ENCODE peak calls at places on chromosome 10, in six cellular contexts. S is LoVo, U is RPMI8226, P is left ventricle myocardium superior, Q is IMR-90, N is dorsolateral prefrontal cortex. E is an unnamed sample.

GRCh38 chr10:115171392-115171960 is 78.3 kb downstream of the ATRNL1 start:
- DNase-seq in Q (no peak), U (no peak), P (no peak), N (no peak), S (peak), E (peak)

GRCh38 chr10:122648599-122649428 is 50.8 kb downstream of the C10orf120 start:
- DNase-seq in P (peak), U (peak), Q (peak), S (peak), N (peak), E (peak)

GRCh38 chr10:71436268-71436922 is 39.7 kb downstream of the CDH23 start:
- DNase-seq in P (no peak), N (no peak), Q (no peak), S (no peak), U (no peak), E (no peak)

GRCh38 chr10:69630651-69631400 is 779 bp downstream of the FAM241B start:
- DNase-seq in P (no peak), Q (no peak), U (no peak), N (peak), S (no peak), E (no peak)

GRCh38 chr10:74047871-74048270 is 50.0 kb downstream of the VCL start:
- DNase-seq in Q (peak), N (no peak), S (no peak), U (no peak), P (no peak), E (no peak)

GRCh38 chr10:123331438-123331837 is 177.2 kb downstream of the BUB3 start:
- DNase-seq in Q (peak), U (no peak), S (no peak), P (no peak), N (no peak), E (no peak)

GRCh38 chr10:79483948-79484347 is 28.4 kb upstream of the EIF5AL1 start:
- DNase-seq in N (no peak), S (no peak), Q (peak), U (no peak), P (peak), E (no peak)

GRCh38 chr10:63866747-63867140 is 345.5 kb downstream of the REEP3 start:
- DNase-seq in S (peak), N (no peak), U (peak), P (no peak), Q (no peak), E (peak)

GRCh38 chr10:7243873-7244272 is 167.0 kb downstream of the SFMBT2 start:
- DNase-seq in Q (no peak), S (no peak), U (peak), P (no peak), N (no peak), E (no peak)

GRCh38 chr10:14617850-14618249 is 156.8 kb downstream of the FAM107B start:
- DNase-seq in U (no peak), S (no peak), N (no peak), Q (peak), P (no peak), E (no peak)

GRCh38 chr10:101222683-101223273 is 6.5 kb downstream of the LBX1 start:
- DNase-seq in N (no peak), U (no peak), Q (no peak), S (no peak), P (peak), E (no peak)

GRCh38 chr10:21600804-21601512 is 66.9 kb downstream of the MLLT10 start:
- DNase-seq in U (no peak), Q (no peak), S (no peak), P (no peak), N (no peak), E (no peak)

GRCh38 chr10:21421016-21421415 is 104.5 kb downstream of the SKIDA1 start:
- DNase-seq in Q (no peak), S (no peak), N (no peak), U (no peak), P (no peak), E (no peak)

GRCh38 chr10:106114656-106115186 is 1049.8 kb downstream of the SORCS1 start:
- DNase-seq in P (no peak), S (no peak), N (no peak), Q (no peak), U (no peak), E (no peak)

GRCh38 chr10:103525901-103526300 is 32.4 kb downstream of the NEURL1 start:
- DNase-seq in S (no peak), Q (no peak), U (no peak), N (no peak), P (no peak), E (no peak)

GRCh38 chr10:107544706-107545520 is 380.4 kb upstream of the SORCS1 start:
- DNase-seq in Q (no peak), P (peak), S (no peak), U (no peak), N (no peak), E (no peak)

GRCh38 chr10:93028881-93029280 is 31.7 kb upstream of the CYP26C1 start:
- DNase-seq in Q (peak), U (no peak), N (no peak), S (no peak), P (no peak), E (no peak)

GRCh38 chr10:86594535-86594934 is 59.8 kb upstream of the OPN4 start:
- DNase-seq in U (no peak), P (no peak), Q (peak), S (peak), N (no peak), E (no peak)

GRCh38 chr10:63738410-63738809 is 217.2 kb downstream of the REEP3 start:
- DNase-seq in U (no peak), S (peak), P (no peak), N (no peak), Q (peak), E (peak)

GRCh38 chr10:69801434-69802315 is at the start of gene COL13A1:
- DNase-seq in Q (peak), N (no peak), U (peak), S (peak), P (peak), E (peak)

GRCh38 chr10:132364594-132364970 is 32.4 kb upstream of the PWWP2B start:
- DNase-seq in P (no peak), S (no peak), N (no peak), U (no peak), Q (no peak), E (no peak)

GRCh38 chr10:50316169-50316568 is 64.9 kb upstream of the ASAH2 start:
- DNase-seq in P (no peak), N (no peak), U (no peak), Q (no peak), S (no peak), E (no peak)

GRCh38 chr10:88456730-88457129 is 126.4 kb downstream of the RNLS start:
- DNase-seq in Q (peak), S (no peak), U (no peak), P (no peak), N (no peak), E (no peak)

GRCh38 chr10:132904169-132904813 is 38.1 kb downstream of the CFAP46 start:
- DNase-seq in P (peak), N (peak), U (peak), Q (peak), S (peak), E (peak)

GRCh38 chr10:31075434-31075833 is 43.8 kb upstream of the ZNF438 start:
- DNase-seq in S (peak), N (no peak), Q (peak), U (no peak), P (no peak), E (no peak)

GRCh38 chr10:70255329-70256299 is 22.4 kb upstream of the PPA1 start:
- DNase-seq in Q (no peak), P (peak), N (no peak), U (no peak), S (peak), E (no peak)

GRCh38 chr10:130553846-130554245 is 417.7 kb downstream of the GLRX3 start:
- DNase-seq in S (no peak), P (no peak), U (no peak), N (no peak), Q (no peak), E (no peak)

GRCh38 chr10:12875100-12875499 is 126.4 kb downstream of the CCDC3 start:
- DNase-seq in Q (peak), U (no peak), N (no peak), P (no peak), S (no peak), E (peak)

GRCh38 chr10:102815790-102816549 is 21.2 kb downstream of the CYP17A1 start:
- DNase-seq in U (no peak), S (no peak), P (peak), Q (peak), N (no peak), E (peak)

GRCh38 chr10:95116869-95117269 is 47.6 kb upstream of the CYP2C8 start:
- DNase-seq in N (no peak), U (no peak), P (no peak), S (no peak), Q (no peak), E (no peak)

GRCh38 chr10:112389147-112389822 is 15.4 kb downstream of the ACSL5 start:
- DNase-seq in N (no peak), U (no peak), Q (peak), S (peak), P (no peak), E (no peak)

GRCh38 chr10:71268751-71269150 is 50.3 kb upstream of the SLC29A3 start:
- DNase-seq in Q (peak), U (no peak), S (no peak), N (no peak), P (peak), E (peak)

GRCh38 chr10:1100143-1100542 is 44.0 kb downstream of the WDR37 start:
- DNase-seq in Q (no peak), N (no peak), U (no peak), S (no peak), P (no peak), E (no peak)

GRCh38 chr10:33150904-33151303 is 183.6 kb downstream of the NRP1 start:
- DNase-seq in P (no peak), N (no peak), Q (no peak), U (no peak), S (no peak), E (no peak)

GRCh38 chr10:69733791-69734261 is 67.9 kb upstream of the COL13A1 start:
- DNase-seq in N (no peak), S (no peak), U (no peak), Q (peak), P (no peak), E (no peak)

GRCh38 chr10:61900829-61901783 is at the start of gene ARID5B:
- DNase-seq in S (peak), P (no peak), N (peak), U (peak), Q (peak), E (peak)